ENCODE peak calls at places on chromosomes 4 and X, in four cellular contexts. I, G, Y and K are unnamed samples.

GRCh38 chrX:24561121-24561520 is 86.0 kb downstream of the PCYT1B start:
- DNase-seq in I (peak), G (peak), Y (no peak), K (peak)

GRCh38 chr4:86630629-86631028 is 36.5 kb downstream of the PTPN13 start:
- DNase-seq in I (no peak), G (peak), Y (no peak), K (no peak)

GRCh38 chr4:47367761-47368160 is 95.7 kb downstream of the COMMD8 start:
- DNase-seq in I (no peak), G (no peak), Y (no peak), K (peak)

GRCh38 chr4:184748251-184748652 is 14.4 kb upstream of the CENPU start:
- DNase-seq in I (no peak), G (no peak), Y (no peak), K (no peak)

GRCh38 chr4:158042591-158043030 is 130.2 kb downstream of the GASK1B start:
- DNase-seq in I (no peak), G (no peak), Y (no peak), K (no peak)

GRCh38 chr4:130238121-130238520 is 1142.2 kb downstream of the C4orf33 start:
- DNase-seq in I (no peak), G (no peak), Y (no peak), K (no peak)

GRCh38 chrX:44945736-44946135 is 72.7 kb downstream of the KDM6A start:
- DNase-seq in I (peak), G (no peak), Y (no peak), K (peak)

GRCh38 chr4:164357957-164358356 is 396.0 kb upstream of the SMIM31 start:
- DNase-seq in I (no peak), G (no peak), Y (no peak), K (no peak)

GRCh38 chr4:152970102-152970820 is 34.1 kb downstream of the FHDC1 start:
- DNase-seq in I (no peak), G (no peak), Y (no peak), K (no peak)

GRCh38 chrX:11531226-11531625 is 134.5 kb downstream of the ARHGAP6 start:
- DNase-seq in I (peak), G (no peak), Y (no peak), K (no peak)

GRCh38 chr4:173119818-173120217 is 48.8 kb upstream of the GALNT7 start:
- DNase-seq in I (no peak), G (no peak), Y (no peak), K (no peak)

GRCh38 chr4:143046454-143046853 is 138.3 kb upstream of the USP38 start:
- DNase-seq in I (no peak), G (no peak), Y (no peak), K (no peak)

GRCh38 chr4:5158391-5158770 is 107.1 kb downstream of the STK32B start:
- DNase-seq in I (no peak), G (no peak), Y (no peak), K (no peak)

GRCh38 chrX:133677123-133678063 is 262.1 kb upstream of the GPC4 start:
- DNase-seq in I (no peak), G (no peak), Y (no peak), K (no peak)

GRCh38 chrX:151985955-151986354 is 11.5 kb upstream of the GABRE start:
- DNase-seq in I (peak), G (no peak), Y (no peak), K (no peak)

GRCh38 chr4:167428172-167428571 is 193.9 kb upstream of the SPOCK3 start:
- DNase-seq in I (no peak), G (no peak), Y (no peak), K (no peak)

GRCh38 chr4:101191302-101192098 is 155.8 kb downstream of the PPP3CA start:
- DNase-seq in I (no peak), G (peak), Y (peak), K (no peak)

GRCh38 chr4:80195441-80196139 is 1.7 kb upstream of the PRDM8 start:
- DNase-seq in I (no peak), G (no peak), Y (no peak), K (no peak)

GRCh38 chr4:96638132-96638531 is 798.2 kb downstream of the PDHA2 start:
- DNase-seq in I (no peak), G (no peak), Y (no peak), K (no peak)

GRCh38 chr4:673349-674091 is 556 bp downstream of the ATP5ME start:
- DNase-seq in I (peak), G (no peak), Y (no peak), K (peak)

GRCh38 chr4:3363411-3364141 is 70.8 kb downstream of the RGS12 start:
- DNase-seq in I (no peak), G (peak), Y (peak), K (no peak)

GRCh38 chr4:14994242-14994641 is 8.0 kb upstream of the CPEB2 start:
- DNase-seq in I (peak), G (no peak), Y (no peak), K (no peak)

GRCh38 chr4:1410491-1411325 is 4.5 kb upstream of the NKX1-1 start:
- DNase-seq in I (peak), G (peak), Y (peak), K (peak)

GRCh38 chr4:26474551-26474950 is 15.7 kb downstream of the CCKAR start:
- DNase-seq in I (no peak), G (no peak), Y (no peak), K (no peak)

GRCh38 chrX:104565791-104566687 is at the start of gene IL1RAPL2:
- DNase-seq in I (peak), G (peak), Y (peak), K (no peak)

GRCh38 chr4:86300516-86300915 is 59.3 kb downstream of the MAPK10 start:
- DNase-seq in I (no peak), G (no peak), Y (no peak), K (no peak)

GRCh38 chr4:16663722-16664121 is 234.7 kb downstream of the LDB2 start:
- DNase-seq in I (no peak), G (no peak), Y (no peak), K (no peak)

GRCh38 chr4:120555058-120555457 is 367.5 kb downstream of the PRDM5 start:
- DNase-seq in I (no peak), G (no peak), Y (no peak), K (no peak)

GRCh38 chrX:107440692-107441091 is 8.8 kb upstream of the FRMPD3 start:
- DNase-seq in I (no peak), G (no peak), Y (no peak), K (no peak)

GRCh38 chr4:41723286-41723685 is 25.2 kb downstream of the PHOX2B start:
- DNase-seq in I (no peak), G (no peak), Y (no peak), K (no peak)

GRCh38 chr4:77852892-77853495 is 9.6 kb upstream of the MRPL1 start:
- DNase-seq in I (no peak), G (no peak), Y (no peak), K (peak)

DNA sequence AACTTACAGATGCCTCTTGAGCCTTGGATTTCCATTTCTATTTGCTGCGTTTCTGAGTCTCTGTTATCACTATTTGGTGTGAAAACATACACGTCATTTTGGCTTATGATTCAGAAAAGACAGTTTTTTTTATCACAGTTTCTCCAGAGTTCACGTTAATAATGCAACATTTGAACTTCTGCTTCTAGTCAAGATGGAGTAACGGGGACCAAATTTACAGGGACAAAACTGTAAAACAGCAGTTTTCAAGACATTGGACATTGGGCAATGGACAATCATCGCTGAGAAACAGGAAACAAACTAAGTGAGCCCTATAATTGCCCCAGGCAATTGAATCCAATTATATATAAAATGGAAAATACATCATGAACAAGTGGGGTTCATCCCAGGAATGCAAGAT is 36.2 kb upstream of the TASL start:
- DNase-seq in I (no peak), G (no peak), Y (no peak), K (peak)
- H3K27ac ChIP-seq in I (no peak), G (no peak), Y (no peak), K (peak)

DNA sequence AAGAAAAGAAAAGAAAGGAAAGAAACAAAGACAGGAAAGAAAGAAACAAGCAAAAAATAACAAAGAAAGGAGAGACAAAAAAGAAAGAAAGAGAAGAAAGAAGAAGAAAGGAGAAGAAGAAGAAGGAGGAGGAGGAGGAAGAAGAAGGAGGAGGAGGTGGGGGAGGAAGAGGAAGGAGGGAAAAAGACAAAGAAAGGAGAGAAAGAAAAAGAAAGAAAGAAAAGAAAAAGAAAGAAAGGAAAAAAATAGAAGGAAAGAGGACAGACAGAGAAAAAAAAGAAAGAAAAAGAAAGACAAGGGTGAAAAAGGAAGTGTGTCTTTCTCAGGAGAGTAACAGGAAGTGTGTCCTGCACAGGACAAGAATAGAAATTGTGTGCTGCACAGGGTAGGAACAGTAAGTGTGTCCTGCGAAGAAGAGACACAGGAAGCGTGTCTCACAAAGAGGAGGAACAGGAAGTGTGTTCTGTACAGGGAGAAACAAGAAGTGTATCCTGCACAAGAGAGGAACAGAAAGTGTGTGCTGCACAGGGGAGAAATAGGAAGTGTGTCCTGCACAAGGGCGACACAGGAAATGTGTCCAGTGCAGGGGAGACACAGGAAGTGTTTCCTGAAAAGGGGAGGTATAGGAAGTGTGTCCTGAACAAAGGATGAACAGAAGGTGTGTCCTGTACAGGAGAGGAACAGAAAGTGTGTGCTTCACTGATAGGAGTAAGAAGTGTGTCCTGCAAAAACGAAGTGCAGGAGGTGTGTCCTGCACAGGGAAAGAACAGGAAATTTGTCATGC is 101.2 kb downstream of the ARSF start:
- DNase-seq in I (no peak), G (no peak), Y (no peak), K (peak)
- TF ChIP-seq GABPA in I (no peak), G (peak), Y (no peak), K (peak)

GRCh38 chr4:125952631-125953030 is 637.9 kb downstream of the FAT4 start:
- DNase-seq in I (no peak), G (no peak), Y (no peak), K (no peak)

GRCh38 chr4:125951275-125951887 is 636.6 kb downstream of the FAT4 start:
- DNase-seq in I (no peak), G (peak), Y (no peak), K (no peak)

GRCh38 chr4:125961626-125962025 is 646.9 kb downstream of the FAT4 start:
- DNase-seq in I (no peak), G (no peak), Y (no peak), K (no peak)

GRCh38 chr4:125958519-125958918 is 643.8 kb downstream of the FAT4 start:
- DNase-seq in I (no peak), G (no peak), Y (no peak), K (no peak)

GRCh38 chr4:125956281-125956680 is 641.5 kb downstream of the FAT4 start:
- DNase-seq in I (no peak), G (no peak), Y (no peak), K (no peak)
- H3K27ac ChIP-seq in I (no peak), G (no peak), Y (no peak), K (no peak)

GRCh38 chrX:111671668-111672067 is 9.3 kb upstream of the ALG13 start:
- DNase-seq in I (no peak), G (no peak), Y (no peak), K (no peak)
- TF ChIP-seq GABPA in I (no peak), G (no peak), Y (no peak), K (no peak)

GRCh38 chrX:150704030-150704613 is 10.9 kb downstream of the MTMR1 start:
- DNase-seq in I (no peak), G (no peak), Y (no peak), K (no peak)
- H3K27ac ChIP-seq in I (no peak), G (peak), Y (no peak), K (no peak)

DNA sequence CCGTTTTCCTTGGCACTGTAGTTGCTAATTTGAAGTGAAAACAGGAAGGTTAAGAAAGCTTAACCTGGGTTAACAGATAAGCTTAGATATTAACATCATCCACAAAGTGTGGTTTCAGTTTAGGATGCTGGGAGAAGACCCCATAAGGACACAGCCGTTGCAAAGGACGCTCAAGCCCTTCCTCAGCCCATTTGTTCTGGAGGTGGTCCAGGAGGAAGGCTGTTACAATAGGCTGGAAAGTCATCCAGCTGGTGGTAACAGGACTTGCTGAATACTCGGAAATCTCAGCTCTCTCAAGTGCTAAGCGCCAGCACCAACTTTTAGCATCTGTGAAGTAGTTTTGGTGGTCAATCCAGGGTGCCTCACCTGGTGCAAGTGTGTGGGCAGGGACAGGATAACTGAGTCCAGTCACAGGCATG is 14.2 kb downstream of the CHST7 start:
- DNase-seq in I (no peak), G (no peak), Y (no peak), K (no peak)
- TF ChIP-seq GABPA in I (no peak), G (no peak), Y (no peak), K (no peak)

DNA sequence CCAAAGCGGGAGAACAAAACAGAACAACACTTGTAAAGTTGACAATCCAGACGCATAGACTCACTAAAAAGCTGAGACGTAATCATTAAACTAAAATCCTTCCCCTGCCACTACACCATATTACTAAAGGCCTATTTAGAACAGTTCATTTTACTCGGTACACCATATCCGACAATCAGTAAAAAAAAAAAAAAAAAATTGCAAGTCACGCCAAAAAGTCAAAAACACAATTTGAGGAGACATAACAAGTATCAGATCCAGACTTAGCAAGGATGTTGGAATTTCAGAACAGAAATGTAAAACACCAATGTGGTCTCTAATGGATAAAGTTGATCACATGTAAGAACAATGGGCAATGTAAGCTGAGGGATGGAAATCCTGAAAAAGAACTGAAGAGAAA is 1899.4 kb downstream of the STIM2 start:
- DNase-seq in I (no peak), G (no peak), Y (no peak), K (no peak)
- H3K27ac ChIP-seq in I (no peak), G (no peak), Y (no peak), K (no peak)

GRCh38 chr4:182017038-182017437 is 226.2 kb upstream of the TENM3 start:
- DNase-seq in I (no peak), G (no peak), Y (no peak), K (no peak)
- TF ChIP-seq GABPA in I (no peak), G (no peak), Y (no peak), K (no peak)